ENCODE peak calls at places on chromosomes 4 and X, in nine cellular contexts. D is lower lobe of right lung, G is tibial artery, P is fibroblast of lung, Z is keratinocyte, O is heart right ventricle, Y is cardiac muscle cell, L is suprapubic skin, W is breast epithelium. I is an unnamed sample.

GRCh38 chr4:184854673-184855072 is 28.9 kb upstream of the ACSL1 start:
- DNase-seq in D (peak; percentile 60), G (no peak), P (no peak), Z (no peak), O (no peak), Y (no peak), L (no peak), W (no peak), I (no peak)

GRCh38 chr4:6113641-6114040 is 86.7 kb downstream of the JAKMIP1 start:
- DNase-seq in D (no peak), G (no peak), P (no peak), Z (no peak), O (no peak), Y (no peak), L (peak; percentile 26), W (no peak), I (no peak)

GRCh38 chr4:172153694-172154093 is 340.5 kb downstream of the GALNTL6 start:
- DNase-seq in D (no peak), G (no peak), P (no peak), Z (no peak), O (no peak), Y (peak; percentile 11), L (no peak), W (no peak), I (no peak)

GRCh38 chr4:25835384-25835783 is 27.4 kb downstream of the SEL1L3 start:
- DNase-seq in D (no peak), G (no peak), P (no peak), Z (no peak), O (no peak), Y (no peak), L (no peak), W (no peak), I (no peak)

GRCh38 chr4:170374770-170375169 is 285.0 kb upstream of the AADAT start:
- DNase-seq in D (no peak), G (no peak), P (no peak), Z (no peak), O (no peak), Y (peak; percentile 11), L (no peak), W (no peak), I (no peak)

GRCh38 chr4:54942735-54943134 is 182.7 kb downstream of the KDR start:
- DNase-seq in D (no peak), G (no peak), P (no peak), Z (no peak), O (no peak), Y (no peak), L (no peak), W (no peak), I (no peak)

GRCh38 chr4:127741247-127741646 is 11.0 kb downstream of the SLC25A31 start:
- DNase-seq in D (no peak), G (no peak), P (no peak), Z (no peak), O (no peak), Y (no peak), L (no peak), W (no peak), I (no peak)

GRCh38 chr4:40395908-40396806 is 61.0 kb downstream of the CHRNA9 start:
- DNase-seq in D (peak; percentile 83), G (no peak), P (peak; percentile 60), Z (no peak), O (peak; percentile 36), Y (peak; percentile 23), L (no peak), W (peak; percentile 81), I (peak; percentile 23)

GRCh38 chr4:14259926-14260325 is 632.4 kb upstream of the BOD1L1 start:
- DNase-seq in D (no peak), G (no peak), P (no peak), Z (no peak), O (no peak), Y (no peak), L (no peak), W (no peak), I (no peak)

GRCh38 chr4:14249226-14249625 is 621.7 kb upstream of the BOD1L1 start:
- DNase-seq in D (no peak), G (no peak), P (no peak), Z (no peak), O (no peak), Y (no peak), L (no peak), W (no peak), I (no peak)

GRCh38 chr4:14254806-14255445 is 627.4 kb upstream of the BOD1L1 start:
- DNase-seq in D (no peak), G (no peak), P (no peak), Z (no peak), O (no peak), Y (no peak), L (no peak), W (no peak), I (no peak)

GRCh38 chr4:14257903-14258302 is 630.4 kb upstream of the BOD1L1 start:
- DNase-seq in D (no peak), G (no peak), P (no peak), Z (no peak), O (no peak), Y (no peak), L (no peak), W (no peak), I (no peak)

DNA sequence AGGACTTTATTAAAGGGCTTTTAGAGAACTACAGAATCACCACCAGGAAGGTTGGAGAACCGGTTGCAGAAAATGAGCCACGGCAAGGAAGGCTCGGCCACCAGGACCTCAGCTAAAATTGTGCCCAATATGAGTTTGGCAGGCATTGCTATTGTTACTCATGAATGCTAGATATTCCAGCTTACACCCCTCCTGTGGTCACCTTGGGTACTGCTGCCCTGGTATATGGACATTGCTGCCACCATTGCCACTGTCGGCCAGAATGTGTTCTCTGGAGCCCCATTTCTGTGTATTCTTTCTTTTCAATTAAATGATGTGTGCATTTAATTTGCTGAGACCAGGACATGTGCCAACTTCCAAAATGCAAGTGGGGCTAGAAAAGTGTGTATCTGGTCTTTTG is 626.7 kb upstream of the BOD1L1 start:
- DNase-seq in D (peak; percentile 55), G (peak; percentile 31), P (peak; percentile 10), Z (no peak), O (peak; percentile 4), Y (peak; percentile 38), L (no peak), W (no peak), I (peak; percentile 26)
- H3K9me3 ChIP-seq in D (no peaks in the 10 kb centered on the region), G (no peaks in the 10 kb centered on the region), P (no peaks in the 10 kb centered on the region), Z (no peaks in the 10 kb centered on the region), O (no peaks in the 10 kb centered on the region), Y (no peaks in the 10 kb centered on the region), L (no peaks in the 10 kb centered on the region), W (no peaks in the 10 kb centered on the region), I (no peaks in the 10 kb centered on the region)

DNA sequence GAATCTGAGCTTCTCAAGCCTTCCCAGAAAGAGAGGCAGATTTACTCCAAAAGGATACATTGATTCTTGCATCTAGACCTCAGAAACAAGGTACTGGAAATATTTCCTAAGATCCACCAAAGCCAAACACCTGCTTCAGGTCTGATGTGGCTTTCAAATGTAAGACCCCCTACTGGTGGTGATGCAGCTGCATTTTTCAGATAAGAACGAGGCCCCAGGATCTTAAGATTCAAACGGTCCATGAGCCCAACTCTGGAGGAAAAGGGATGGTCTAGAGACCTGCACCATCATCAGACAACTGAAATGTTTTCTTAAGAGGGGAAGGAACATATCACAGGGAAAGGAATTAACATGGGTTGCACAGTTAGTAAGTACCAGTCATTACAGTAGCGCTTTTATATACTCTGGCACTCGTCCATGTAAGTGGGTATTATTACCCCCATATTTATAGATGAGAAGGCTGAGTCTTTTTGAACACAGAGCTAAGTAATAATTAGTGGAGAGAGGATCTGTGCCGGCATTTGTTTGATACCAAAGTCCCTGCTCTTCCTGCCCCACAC is 73.7 kb downstream of the LEF1 start:
- DNase-seq in D (no peak), G (no peak), P (no peak), Z (no peak), O (no peak), Y (no peak), L (no peak), W (no peak), I (no peak)
- H3K27me3 ChIP-seq in D (no peaks in the 10 kb centered on the region), G (no peaks in the 10 kb centered on the region), P (no peaks in the 10 kb centered on the region), Z (no peaks in the 10 kb centered on the region), O (no peaks in the 10 kb centered on the region), Y (no peaks in the 10 kb centered on the region), L (no peaks in the 10 kb centered on the region), W (no peaks in the 10 kb centered on the region), I (no peaks in the 10 kb centered on the region)

GRCh38 chr4:8307126-8307525 is 37.6 kb downstream of the HTRA3 start:
- DNase-seq in D (peak; percentile 33), G (peak; percentile 26), P (no peak), Z (no peak), O (no peak), Y (no peak), L (peak; percentile 50), W (peak; percentile 22), I (no peak)

GRCh38 chr4:8310306-8310705 is 40.8 kb downstream of the HTRA3 start:
- DNase-seq in D (no peak), G (no peak), P (no peak), Z (no peak), O (no peak), Y (no peak), L (no peak), W (peak; percentile 9), I (no peak)

GRCh38 chr4:8307714-8308113 is 38.2 kb downstream of the HTRA3 start:
- DNase-seq in D (peak; percentile 11), G (peak; percentile 17), P (no peak), Z (no peak), O (no peak), Y (no peak), L (peak; percentile 60), W (peak; percentile 27), I (no peak)

GRCh38 chr4:8308144-8308543 is 38.6 kb downstream of the HTRA3 start:
- DNase-seq in D (peak; percentile 41), G (peak; percentile 17), P (no peak), Z (no peak), O (no peak), Y (no peak), L (peak; percentile 56), W (peak; percentile 27), I (no peak)

DNA sequence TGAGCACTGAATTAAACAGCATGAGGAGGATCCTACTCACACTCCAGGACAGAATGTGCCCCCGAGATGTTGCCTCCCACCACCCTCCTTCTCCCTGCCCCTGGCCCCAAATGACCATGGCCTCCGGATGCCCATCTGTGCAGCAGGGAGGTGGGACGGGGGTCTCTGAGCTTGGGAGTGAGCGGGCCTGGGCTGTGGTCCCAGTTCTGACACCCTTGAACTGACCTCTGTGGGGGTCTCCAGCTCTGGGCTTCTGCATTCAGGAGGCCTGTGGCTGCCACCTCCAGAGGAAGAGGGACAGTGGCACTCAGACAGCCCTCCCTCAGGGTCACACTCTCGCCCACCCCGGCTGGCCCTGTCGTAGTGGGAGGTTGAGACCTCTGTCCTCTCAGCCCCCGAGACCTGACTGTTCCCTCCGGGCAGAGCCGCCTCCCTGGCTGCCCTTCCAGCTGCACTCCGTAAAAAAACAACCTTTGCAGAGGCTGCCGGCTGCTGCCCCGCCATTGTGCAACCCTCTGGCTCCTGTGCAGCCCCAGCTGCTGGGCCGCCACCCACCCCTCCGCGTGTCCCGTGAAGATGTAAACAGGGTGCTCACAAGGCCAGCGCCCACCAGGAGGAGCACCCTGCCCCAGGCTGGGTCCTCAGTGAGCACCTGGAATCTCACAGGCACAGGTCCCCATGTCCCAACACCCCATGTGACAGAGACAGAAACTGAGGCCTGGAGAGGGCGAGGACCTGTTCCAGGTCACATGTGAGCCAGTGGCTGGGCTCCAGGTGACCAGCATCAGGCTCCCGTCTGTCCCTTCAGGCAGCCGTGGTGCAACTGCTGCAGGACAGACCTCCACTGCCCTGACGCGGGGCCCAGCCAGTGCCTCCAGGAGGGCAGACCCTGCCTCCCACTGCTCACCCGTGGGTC is 39.6 kb downstream of the HTRA3 start:
- DNase-seq in D (peak; percentile 47), G (peak; percentile 73), P (peak; percentile 73), Z (no peak), O (peak; percentile 33), Y (no peak), L (peak; percentile 90), W (peak; percentile 54), I (no peak)
- TF ChIP-seq CTCF in D (no peak), G (no peak), P (peak; percentile 36), Z (no peak), O (no peak), Y (peak; percentile 15), L (peak; percentile 13), W (no peak), I (peak; percentile 35)

GRCh38 chrX:81874807-81875206 is 672.9 kb downstream of the SH3BGRL start:
- DNase-seq in D (no peak), G (no peak), P (no peak), Z (no peak), O (no peak), Y (no peak), L (no peak), W (no peak), I (no peak)

GRCh38 chrX:81876437-81876836 is 674.5 kb downstream of the SH3BGRL start:
- DNase-seq in D (no peak), G (no peak), P (no peak), Z (no peak), O (no peak), Y (no peak), L (no peak), W (no peak), I (no peak)

DNA sequence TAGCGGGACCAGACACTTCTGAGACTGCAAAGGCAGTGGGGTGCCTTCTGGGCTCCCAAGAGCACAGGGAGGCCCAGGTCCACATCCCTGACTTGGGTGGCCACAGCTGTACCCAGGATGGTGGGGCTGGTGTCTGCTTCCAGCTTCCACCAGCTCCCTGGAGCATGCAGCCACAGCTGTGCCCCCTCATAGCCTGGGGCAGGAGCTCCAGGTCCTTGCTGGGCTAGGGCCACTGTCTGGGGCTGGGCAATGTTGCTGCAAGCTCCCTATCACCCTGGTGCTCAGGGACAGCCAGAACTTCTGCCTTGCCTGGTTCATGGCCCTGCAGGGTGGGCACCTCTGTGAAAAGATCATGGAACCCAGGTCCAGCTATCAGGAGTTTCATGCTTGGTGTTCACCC is 673.9 kb downstream of the SH3BGRL start:
- DNase-seq in D (no peak), G (no peak), P (no peak), Z (no peak), O (no peak), Y (no peak), L (no peak), W (no peak), I (no peak)
- H3K9me3 ChIP-seq in D (no peaks in the 10 kb centered on the region), G (peaks cover 5% of the 10 kb centered on the region), P (no peaks in the 10 kb centered on the region), Z (peaks cover 17% of the 10 kb centered on the region), O (peaks cover 4% of the 10 kb centered on the region), Y (no peaks in the 10 kb centered on the region), L (no peaks in the 10 kb centered on the region), W (peaks cover 47% of the 10 kb centered on the region), I (no peaks in the 10 kb centered on the region)